ENCODE peak calls at places on chromosome 12, in six cellular contexts. One of them, this sample, is unnamed. For H3K36me3, the result is how much of the 10 kb centered on the place peaks cover.

GRCh38 chr12:76714415-76714814 is 49.5 kb upstream of the ZDHHC17 start:
- DNase-seq in hepatocyte: no peak
- DNase-seq in stomach: no peak
- DNase-seq in lung: no peak
- DNase-seq in PC-9: no peak
- DNase-seq in esophagus squamous epithelium: no peak
- DNase-seq in this sample: no peak

GRCh38 chr12:6062427-6063378 is 61.8 kb downstream of the VWF start:
- DNase-seq in hepatocyte: peak
- DNase-seq in stomach: peak
- DNase-seq in lung: no peak
- DNase-seq in PC-9: peak
- DNase-seq in esophagus squamous epithelium: no peak
- DNase-seq in this sample: no peak

GRCh38 chr12:91189526-91189925 is 6.9 kb upstream of the DCN start:
- DNase-seq in hepatocyte: no peak
- DNase-seq in stomach: no peak
- DNase-seq in lung: no peak
- DNase-seq in PC-9: no peak
- DNase-seq in esophagus squamous epithelium: no peak
- DNase-seq in this sample: no peak

GRCh38 chr12:6950401-6950801 is 755 bp upstream of the PTPN6 start:
- DNase-seq in hepatocyte: no peak
- DNase-seq in stomach: no peak
- DNase-seq in lung: no peak
- DNase-seq in PC-9: no peak
- DNase-seq in esophagus squamous epithelium: no peak
- DNase-seq in this sample: no peak

GRCh38 chr12:76713986-76714385 is 49.9 kb upstream of the ZDHHC17 start:
- DNase-seq in hepatocyte: no peak
- DNase-seq in stomach: no peak
- DNase-seq in lung: no peak
- DNase-seq in PC-9: no peak
- DNase-seq in esophagus squamous epithelium: no peak
- DNase-seq in this sample: no peak

GRCh38 chr12:53726342-53726741 is 910 bp downstream of the CALCOCO1 start:
- DNase-seq in hepatocyte: no peak
- DNase-seq in stomach: no peak
- DNase-seq in lung: no peak
- DNase-seq in PC-9: no peak
- DNase-seq in esophagus squamous epithelium: no peak
- DNase-seq in this sample: no peak

GRCh38 chr12:92365836-92366235 is 220.2 kb upstream of the BTG1 start:
- DNase-seq in hepatocyte: no peak
- DNase-seq in stomach: no peak
- DNase-seq in lung: no peak
- DNase-seq in PC-9: no peak
- DNase-seq in esophagus squamous epithelium: no peak
- DNase-seq in this sample: no peak

GRCh38 chr12:5971194-5971850 is 26.3 kb upstream of the ANO2 start:
- DNase-seq in hepatocyte: no peak
- DNase-seq in stomach: no peak
- DNase-seq in lung: no peak
- DNase-seq in PC-9: no peak
- DNase-seq in esophagus squamous epithelium: no peak
- DNase-seq in this sample: no peak

GRCh38 chr12:92529944-92530343 is 172.8 kb upstream of the PLEKHG7 start:
- DNase-seq in hepatocyte: no peak
- DNase-seq in stomach: no peak
- DNase-seq in lung: no peak
- DNase-seq in PC-9: no peak
- DNase-seq in esophagus squamous epithelium: no peak
- DNase-seq in this sample: no peak

GRCh38 chr12:124645530-124646244 is 78.3 kb upstream of the NCOR2 start:
- DNase-seq in hepatocyte: no peak
- DNase-seq in stomach: no peak
- DNase-seq in lung: no peak
- DNase-seq in PC-9: no peak
- DNase-seq in esophagus squamous epithelium: no peak
- DNase-seq in this sample: no peak

GRCh38 chr12:125856899-125857298 is 791.7 kb downstream of the AACS start:
- DNase-seq in hepatocyte: no peak
- DNase-seq in stomach: no peak
- DNase-seq in lung: no peak
- DNase-seq in PC-9: no peak
- DNase-seq in esophagus squamous epithelium: no peak
- DNase-seq in this sample: no peak

GRCh38 chr12:112961536-112961935 is 16.8 kb upstream of the OAS2 start:
- DNase-seq in hepatocyte: no peak
- DNase-seq in stomach: no peak
- DNase-seq in lung: no peak
- DNase-seq in PC-9: no peak
- DNase-seq in esophagus squamous epithelium: no peak
- DNase-seq in this sample: no peak

GRCh38 chr12:96886998-96887677 is 19.9 kb upstream of the NEDD1 start:
- DNase-seq in hepatocyte: peak
- DNase-seq in stomach: peak
- DNase-seq in lung: no peak
- DNase-seq in PC-9: no peak
- DNase-seq in esophagus squamous epithelium: no peak
- DNase-seq in this sample: no peak

GRCh38 chr12:29709056-29709455 is 74.7 kb downstream of the TMTC1 start:
- DNase-seq in hepatocyte: no peak
- DNase-seq in stomach: no peak
- DNase-seq in lung: no peak
- DNase-seq in PC-9: no peak
- DNase-seq in esophagus squamous epithelium: no peak
- DNase-seq in this sample: no peak

GRCh38 chr12:78719721-78720120 is 144.9 kb upstream of the SYT1 start:
- DNase-seq in hepatocyte: no peak
- DNase-seq in stomach: no peak
- DNase-seq in lung: no peak
- DNase-seq in PC-9: no peak
- DNase-seq in esophagus squamous epithelium: no peak
- DNase-seq in this sample: no peak

GRCh38 chr12:47805417-47805816 is 14.3 kb downstream of the HDAC7 start:
- DNase-seq in hepatocyte: no peak
- DNase-seq in stomach: no peak
- DNase-seq in lung: no peak
- DNase-seq in PC-9: no peak
- DNase-seq in esophagus squamous epithelium: no peak
- DNase-seq in this sample: no peak

GRCh38 chr12:115666168-115666567 is 611.3 kb downstream of the MED13L start:
- DNase-seq in hepatocyte: no peak
- DNase-seq in stomach: no peak
- DNase-seq in lung: no peak
- DNase-seq in PC-9: no peak
- DNase-seq in esophagus squamous epithelium: no peak
- DNase-seq in this sample: no peak

GRCh38 chr12:71158361-71158882 is 623 bp upstream of the TSPAN8 start:
- DNase-seq in hepatocyte: no peak
- DNase-seq in stomach: no peak
- DNase-seq in lung: no peak
- DNase-seq in PC-9: no peak
- DNase-seq in esophagus squamous epithelium: no peak
- DNase-seq in this sample: no peak

GRCh38 chr12:27274706-27275105 is 30.6 kb downstream of the STK38L start:
- DNase-seq in hepatocyte: no peak
- DNase-seq in stomach: no peak
- DNase-seq in lung: no peak
- DNase-seq in PC-9: no peak
- DNase-seq in esophagus squamous epithelium: no peak
- DNase-seq in this sample: no peak

GRCh38 chr12:117034691-117035090 is 64.5 kb downstream of the TESC start:
- DNase-seq in hepatocyte: no peak
- DNase-seq in stomach: no peak
- DNase-seq in lung: no peak
- DNase-seq in PC-9: no peak
- DNase-seq in esophagus squamous epithelium: no peak
- DNase-seq in this sample: no peak

GRCh38 chr12:42698213-42698612 is 108.7 kb upstream of the PRICKLE1 start:
- DNase-seq in hepatocyte: peak
- DNase-seq in stomach: no peak
- DNase-seq in lung: no peak
- DNase-seq in PC-9: no peak
- DNase-seq in esophagus squamous epithelium: no peak
- DNase-seq in this sample: peak

GRCh38 chr12:92505373-92506340 is 197.1 kb upstream of the PLEKHG7 start:
- DNase-seq in hepatocyte: peak
- DNase-seq in stomach: peak
- DNase-seq in lung: peak
- DNase-seq in PC-9: no peak
- DNase-seq in esophagus squamous epithelium: peak
- DNase-seq in this sample: no peak

GRCh38 chr12:123167329-123167728 is 16.4 kb upstream of the PITPNM2 start:
- DNase-seq in hepatocyte: no peak
- DNase-seq in stomach: no peak
- DNase-seq in lung: no peak
- DNase-seq in PC-9: no peak
- DNase-seq in esophagus squamous epithelium: no peak
- DNase-seq in this sample: no peak

GRCh38 chr12:52206309-52207040 is 14.7 kb upstream of the KRT80 start:
- DNase-seq in hepatocyte: no peak
- DNase-seq in stomach: no peak
- DNase-seq in lung: no peak
- DNase-seq in PC-9: peak
- DNase-seq in esophagus squamous epithelium: no peak
- DNase-seq in this sample: no peak

GRCh38 chr12:112230136-112230535 is 104.8 kb downstream of the TRAFD1 start:
- DNase-seq in hepatocyte: no peak
- DNase-seq in stomach: no peak
- DNase-seq in lung: no peak
- DNase-seq in PC-9: no peak
- DNase-seq in esophagus squamous epithelium: no peak
- DNase-seq in this sample: no peak

GRCh38 chr12:52205584-52206308 is 13.9 kb upstream of the KRT80 start:
- DNase-seq in hepatocyte: no peak
- DNase-seq in stomach: no peak
- DNase-seq in lung: no peak
- DNase-seq in PC-9: no peak
- DNase-seq in esophagus squamous epithelium: no peak
- DNase-seq in this sample: no peak

GRCh38 chr12:55060470-55060869 is 40.7 kb downstream of the NEUROD4 start:
- DNase-seq in hepatocyte: no peak
- DNase-seq in stomach: no peak
- DNase-seq in lung: no peak
- DNase-seq in PC-9: no peak
- DNase-seq in esophagus squamous epithelium: no peak
- DNase-seq in this sample: no peak

DNA sequence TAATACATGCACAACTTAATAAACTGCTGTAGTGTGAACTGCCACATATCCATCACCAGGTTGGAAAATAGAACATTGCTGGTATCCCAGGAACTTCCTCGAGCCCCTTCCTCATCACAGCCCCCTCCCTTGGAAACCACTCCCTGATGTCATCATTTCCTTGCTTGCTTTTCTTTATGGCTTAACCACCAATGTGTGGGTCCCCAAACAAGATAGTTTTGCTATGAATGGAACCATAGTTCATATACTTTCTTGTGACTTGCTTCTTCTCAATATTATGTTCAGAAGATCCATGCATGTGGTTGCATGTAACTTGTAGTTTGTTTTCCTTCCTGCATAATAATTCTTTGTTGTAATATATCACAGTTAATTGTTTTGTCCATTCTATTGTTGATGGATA is 8.9 kb upstream of the WNT5B start:
- DNase-seq in hepatocyte: no peak
- DNase-seq in stomach: no peak
- DNase-seq in lung: no peak
- DNase-seq in PC-9: no peak
- DNase-seq in esophagus squamous epithelium: no peak
- DNase-seq in this sample: no peak
- TF ChIP-seq CTCF in hepatocyte: no peak
- TF ChIP-seq CTCF in stomach: no peak
- TF ChIP-seq CTCF in lung: no peak
- TF ChIP-seq CTCF in PC-9: no peak
- TF ChIP-seq CTCF in esophagus squamous epithelium: no peak
- TF ChIP-seq CTCF in this sample: no peak

GRCh38 chr12:56715798-56716197 is 9.3 kb downstream of the NACA start:
- DNase-seq in hepatocyte: no peak
- DNase-seq in stomach: no peak
- DNase-seq in lung: no peak
- DNase-seq in PC-9: no peak
- DNase-seq in esophagus squamous epithelium: no peak
- DNase-seq in this sample: no peak
- H3K4me3 ChIP-seq in hepatocyte: no peak
- H3K4me3 ChIP-seq in stomach: no peak
- H3K4me3 ChIP-seq in lung: no peak
- H3K4me3 ChIP-seq in PC-9: no peak
- H3K4me3 ChIP-seq in esophagus squamous epithelium: no peak
- H3K4me3 ChIP-seq in this sample: no peak

GRCh38 chr12:109250523-109250922 is 58.6 kb downstream of the FOXN4 start:
- DNase-seq in hepatocyte: peak
- DNase-seq in stomach: no peak
- DNase-seq in lung: no peak
- DNase-seq in PC-9: no peak
- DNase-seq in esophagus squamous epithelium: no peak
- DNase-seq in this sample: no peak
- H3K36me3 ChIP-seq in hepatocyte: under half
- H3K36me3 ChIP-seq in stomach: half or more
- H3K36me3 ChIP-seq in lung: half or more
- H3K36me3 ChIP-seq in PC-9: under half
- H3K36me3 ChIP-seq in esophagus squamous epithelium: under half
- H3K36me3 ChIP-seq in this sample: under half

DNA sequence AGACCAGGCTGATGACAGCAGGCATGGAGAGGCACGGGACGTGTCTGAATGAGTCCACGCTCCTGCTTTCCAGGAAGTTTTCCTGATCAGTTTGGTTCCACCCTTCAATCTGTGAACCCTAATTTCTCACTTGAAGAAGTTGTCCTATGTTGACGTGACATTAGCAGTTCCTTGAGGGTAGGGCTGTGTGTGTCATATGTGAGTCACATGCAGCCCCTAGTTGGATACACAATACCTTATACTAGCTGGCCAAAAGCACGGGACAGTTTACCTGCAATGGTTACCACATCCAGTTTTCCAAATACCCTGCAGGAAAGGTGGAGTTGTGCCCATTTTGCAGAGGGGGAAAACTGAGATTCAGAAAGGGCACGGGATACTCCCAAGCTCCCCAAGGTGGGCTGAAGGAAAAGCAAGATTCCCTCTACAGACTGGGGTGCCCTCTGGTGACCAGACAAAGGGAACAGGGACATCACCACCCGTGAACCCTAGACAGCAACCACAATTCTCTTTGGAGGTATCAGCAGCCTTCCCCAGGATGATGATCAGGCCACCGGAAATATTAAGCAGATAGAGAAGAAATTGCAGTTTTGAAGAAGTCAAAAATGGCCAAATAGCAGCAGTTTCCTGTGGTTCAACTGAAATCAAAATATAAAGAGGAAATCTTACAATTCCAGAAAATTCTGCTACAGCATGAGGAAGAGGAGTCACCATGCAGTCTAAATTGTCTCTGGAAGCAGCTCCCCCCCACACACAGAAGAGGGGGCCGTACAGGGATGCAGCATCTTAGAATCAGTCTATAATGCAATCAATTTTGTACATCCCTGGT is 194.4 kb downstream of the PHETA1 start:
- DNase-seq in hepatocyte: no peak
- DNase-seq in stomach: no peak
- DNase-seq in lung: no peak
- DNase-seq in PC-9: no peak
- DNase-seq in esophagus squamous epithelium: no peak
- DNase-seq in this sample: no peak
- TF ChIP-seq CTCF in hepatocyte: no peak
- TF ChIP-seq CTCF in stomach: no peak
- TF ChIP-seq CTCF in lung: no peak
- TF ChIP-seq CTCF in PC-9: no peak
- TF ChIP-seq CTCF in esophagus squamous epithelium: no peak
- TF ChIP-seq CTCF in this sample: no peak

This sample was measured in BJ.